ENCODE peak calls at places on chromosome 17, in ten cellular contexts. T is lower leg skin, H is fibroblast of mammary gland, V is tibial artery, L is AG09309, P is brain microvascular endothelial cell, A is nephron progenitor cell, X is stomach, I is Panc1, B is astrocyte of the cerebellum. N is an unnamed sample.

GRCh38 chr17:43531082-43531378 is 15.1 kb downstream of the ETV4 start:
- DNase-seq in B (no peak), P (no peak), L (no peak), A (no peak), H (no peak), X (no peak), I (no peak), V (no peak), T (no peak), N (no peak)

GRCh38 chr17:21211825-21212479 is 2.0 kb downstream of the TMEM11 start:
- DNase-seq in X (no peak), P (no peak), T (no peak), H (no peak), I (no peak), L (no peak), V (no peak), A (no peak), B (no peak), N (no peak)

GRCh38 chr17:44569459-44569858 is 12.2 kb downstream of the FZD2 start:
- DNase-seq in H (no peak), A (no peak), P (no peak), X (no peak), I (no peak), T (no peak), V (no peak), B (no peak), L (no peak), N (no peak)

GRCh38 chr17:45170280-45170975 is 8.8 kb downstream of the HEXIM2 start:
- DNase-seq in A (no peak), H (no peak), I (no peak), L (no peak), P (no peak), V (no peak), B (no peak), T (no peak), X (no peak), N (no peak)

GRCh38 chr17:7166873-7167272 is 12.3 kb downstream of the ASGR1 start:
- DNase-seq in A (no peak), X (no peak), L (no peak), T (no peak), H (no peak), P (no peak), V (no peak), I (no peak), B (no peak), N (no peak)

GRCh38 chr17:46940692-46941404 is 17.9 kb downstream of the GOSR2 start:
- DNase-seq in B (peak), H (peak), V (peak), P (peak), A (peak), T (peak), I (peak), X (peak), L (no peak), N (peak)

GRCh38 chr17:56593073-56593740 is at the start of gene NOG:
- DNase-seq in A (peak), V (peak), B (no peak), I (no peak), T (no peak), L (no peak), X (no peak), H (peak), P (no peak), N (peak)

GRCh38 chr17:61684818-61685217 is 93.8 kb upstream of the NACA2 start:
- DNase-seq in A (no peak), L (no peak), V (no peak), X (no peak), I (no peak), B (no peak), P (no peak), H (no peak), T (no peak), N (no peak)

GRCh38 chr17:12242390-12242954 is 221.8 kb downstream of the MAP2K4 start:
- DNase-seq in T (no peak), B (no peak), A (no peak), X (no peak), I (no peak), L (no peak), H (no peak), P (no peak), V (no peak), N (no peak)

GRCh38 chr17:62965149-62965648 is 836 bp upstream of the TANC2 start:
- DNase-seq in A (no peak), H (peak), L (no peak), T (no peak), V (no peak), X (no peak), I (no peak), B (no peak), P (no peak), N (no peak)

GRCh38 chr17:19344311-19345066 is 18.0 kb downstream of the B9D1 start:
- DNase-seq in A (no peak), X (no peak), P (no peak), I (no peak), B (no peak), T (no peak), V (peak), L (no peak), H (no peak), N (no peak)

GRCh38 chr17:57422574-57423164 is 166.3 kb downstream of the MSI2 start:
- DNase-seq in T (no peak), H (peak), I (peak), P (peak), B (no peak), X (no peak), L (peak), A (no peak), V (no peak), N (peak)

GRCh38 chr17:10099051-10099571 is 99.3 kb downstream of the GAS7 start:
- DNase-seq in H (peak), V (peak), B (no peak), T (no peak), L (peak), X (no peak), I (no peak), P (no peak), A (no peak), N (peak)

GRCh38 chr17:4953461-4953961 is 2.6 kb downstream of the ENO3 start:
- DNase-seq in B (peak), L (peak), P (peak), V (no peak), X (no peak), I (no peak), T (no peak), A (no peak), H (no peak), N (peak)

GRCh38 chr17:57622327-57622885 is 122.7 kb downstream of the CCDC182 start:
- DNase-seq in B (no peak), T (no peak), H (no peak), I (no peak), L (no peak), P (no peak), A (no peak), X (no peak), V (no peak), N (no peak)

GRCh38 chr17:57823469-57824401 is 26.1 kb downstream of the MRPS23 start:
- DNase-seq in A (peak), H (peak), P (no peak), X (no peak), B (no peak), L (no peak), T (no peak), V (no peak), I (no peak), N (no peak)

GRCh38 chr17:67260051-67260987 is 15.3 kb upstream of the HELZ start:
- DNase-seq in P (peak), X (no peak), A (no peak), L (peak), T (peak), I (no peak), V (peak), B (peak), H (peak), N (peak)

GRCh38 chr17:62653002-62653830 is 25.7 kb downstream of the MRC2 start:
- DNase-seq in I (no peak), X (peak), B (no peak), A (peak), H (peak), V (peak), P (no peak), T (no peak), L (no peak), N (peak)

GRCh38 chr17:82984751-82985435 is 94.5 kb upstream of the METRNL start:
- DNase-seq in T (no peak), X (no peak), P (no peak), H (no peak), I (no peak), B (no peak), A (no peak), L (no peak), V (no peak), N (no peak)

GRCh38 chr17:57481901-57482300 is 225.6 kb downstream of the MSI2 start:
- DNase-seq in I (no peak), B (peak), L (peak), X (no peak), P (peak), T (no peak), H (peak), A (no peak), V (no peak), N (peak)

GRCh38 chr17:6077746-6078145 is 7.6 kb downstream of the WSCD1 start:
- DNase-seq in I (no peak), X (no peak), L (no peak), T (no peak), B (no peak), V (no peak), H (no peak), P (no peak), A (no peak), N (no peak)

GRCh38 chr17:12985431-12986285 is 32.2 kb downstream of the ELAC2 start:
- DNase-seq in T (no peak), A (no peak), H (peak), B (peak), P (peak), X (no peak), I (no peak), L (no peak), V (no peak), N (no peak)

GRCh38 chr17:77528516-77529327 is 388.0 kb downstream of the SEC14L1 start:
- DNase-seq in L (no peak), A (peak), V (no peak), B (no peak), X (no peak), P (no peak), I (no peak), T (no peak), H (no peak), N (no peak)

GRCh38 chr17:45702666-45703266 is 81.4 kb upstream of the CRHR1 start:
- DNase-seq in P (no peak), H (peak), X (no peak), V (no peak), L (no peak), B (peak), I (no peak), T (no peak), A (peak), N (peak)

GRCh38 chr17:16495561-16495960 is 3.6 kb upstream of the LRRC75A start:
- DNase-seq in X (no peak), I (no peak), H (no peak), V (no peak), T (no peak), P (no peak), A (no peak), B (no peak), L (no peak), N (no peak)

GRCh38 chr17:16493470-16494048 is 1.6 kb upstream of the LRRC75A start:
- DNase-seq in P (no peak), B (no peak), I (no peak), V (no peak), L (no peak), A (no peak), T (no peak), H (no peak), X (no peak), N (no peak)

GRCh38 chr17:16491131-16491702 is 776 bp downstream of the LRRC75A start:
- DNase-seq in P (no peak), X (peak), I (no peak), H (no peak), L (no peak), T (no peak), A (peak), B (no peak), V (no peak), N (no peak)

GRCh38 chr17:16491703-16492612 is at the start of gene LRRC75A:
- DNase-seq in I (no peak), P (no peak), L (no peak), T (no peak), A (peak), H (no peak), X (peak), B (no peak), V (no peak), N (no peak)

DNA sequence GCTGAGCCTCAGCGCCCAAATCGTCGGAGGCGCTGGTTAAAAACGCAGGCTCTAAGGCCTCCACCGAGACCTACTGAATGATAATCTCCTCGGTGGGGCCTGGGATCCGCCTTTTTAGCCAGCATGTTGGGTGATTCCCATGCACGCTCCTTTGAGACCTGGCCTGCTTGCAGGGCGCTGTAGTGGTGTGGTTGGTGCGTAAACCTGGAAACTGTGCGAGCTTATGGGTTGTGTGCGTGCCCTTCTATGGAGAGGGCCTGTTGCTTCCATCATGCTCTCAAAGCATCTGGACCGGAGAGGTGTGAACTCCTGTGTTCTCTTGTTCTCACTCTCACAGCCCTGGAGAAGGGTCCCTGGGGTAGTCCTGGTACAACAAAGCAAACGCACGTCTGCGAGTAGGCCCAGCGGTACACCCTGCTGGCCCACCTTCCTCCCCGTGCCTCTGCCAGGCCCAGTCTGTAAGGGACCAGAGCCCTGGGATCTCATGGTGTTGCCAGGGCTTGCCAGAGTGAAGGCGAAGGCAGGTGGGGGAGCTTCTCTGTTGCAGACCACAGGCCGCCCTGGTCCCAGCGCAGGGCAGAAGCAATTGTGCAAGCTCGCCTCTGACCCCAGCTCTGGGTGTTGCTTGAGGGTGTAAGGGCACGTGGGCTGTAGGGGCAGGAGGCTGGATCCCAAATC is 759 bp upstream of the LRRC75A start:
- DNase-seq in B (no peak), I (no peak), A (no peak), X (no peak), H (no peak), L (no peak), T (no peak), V (no peak), P (no peak), N (no peak)
- TF ChIP-seq CTCF in B (no peak), I (no peak), A (no peak), X (no peak), H (no peak), L (no peak), T (no peak), V (no peak), P (no peak), N (no peak)

DNA sequence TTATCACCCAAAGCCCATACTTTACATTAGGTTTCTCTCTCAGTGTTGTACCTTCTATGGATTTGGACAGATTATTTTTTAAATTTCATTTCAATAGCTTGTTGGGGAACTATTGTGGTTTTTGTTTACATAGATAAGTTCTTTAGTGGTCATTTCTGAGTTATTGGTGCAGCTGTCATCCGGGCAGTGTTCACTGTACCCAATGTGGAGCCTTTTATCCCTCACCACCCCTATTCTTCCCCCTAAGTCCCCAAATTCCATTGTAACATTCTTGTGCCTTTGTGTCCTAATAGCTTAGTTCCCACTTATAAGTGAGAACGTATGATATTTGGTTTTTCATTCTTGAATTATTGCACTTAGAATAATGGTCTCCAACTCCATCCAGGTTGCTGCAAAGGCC is 57.5 kb downstream of the SLFN11 start:
- DNase-seq in X (no peak), H (no peak), T (no peak), L (no peak), I (no peak), P (no peak), V (no peak), A (no peak), B (no peak), N (no peak)
- TF ChIP-seq CTCF in X (no peak), H (no peak), T (no peak), L (no peak), I (no peak), P (no peak), V (no peak), A (no peak), B (no peak), N (no peak)

GRCh38 chr17:1942666-1943431 is 82.3 kb downstream of the RTN4RL1 start:
- DNase-seq in A (no peak), P (no peak), V (no peak), X (no peak), H (no peak), I (no peak), L (no peak), T (no peak), B (no peak), N (no peak)

GRCh38 chr17:1941241-1942065 is 83.7 kb downstream of the RTN4RL1 start:
- DNase-seq in T (no peak), B (no peak), P (no peak), I (no peak), X (no peak), V (no peak), L (no peak), H (no peak), A (no peak), N (no peak)

GRCh38 chr17:1940810-1941185 is 84.3 kb downstream of the RTN4RL1 start:
- DNase-seq in V (no peak), B (no peak), H (no peak), A (no peak), X (no peak), T (no peak), P (no peak), L (no peak), I (no peak), N (no peak)

GRCh38 chr17:1943432-1943802 is 81.7 kb downstream of the RTN4RL1 start:
- DNase-seq in B (no peak), X (no peak), V (no peak), H (no peak), T (no peak), I (no peak), P (no peak), A (no peak), L (no peak), N (no peak)

GRCh38 chr17:1942066-1942365 is 83.1 kb downstream of the RTN4RL1 start:
- DNase-seq in V (no peak), L (no peak), H (no peak), A (no peak), X (no peak), T (no peak), P (no peak), I (no peak), B (no peak), N (no peak)
- TF ChIP-seq CTCF in V (no peak), L (no peak), H (no peak), A (no peak), X (no peak), T (no peak), P (no peak), I (no peak), B (no peak), N (no peak)

GRCh38 chr17:79610151-79610645 is 653 bp downstream of the RBFOX3 start:
- DNase-seq in I (no peak), X (no peak), P (no peak), V (no peak), H (no peak), B (no peak), L (no peak), A (peak), T (no peak), N (no peak)

GRCh38 chr17:79613195-79613517 is 2.3 kb upstream of the RBFOX3 start:
- DNase-seq in H (no peak), I (no peak), V (no peak), X (no peak), B (no peak), A (no peak), L (no peak), P (no peak), T (no peak), N (no peak)

GRCh38 chr17:79615446-79615845 is 4.6 kb upstream of the RBFOX3 start:
- DNase-seq in V (no peak), H (no peak), L (no peak), X (no peak), P (no peak), I (no peak), B (no peak), A (no peak), T (no peak), N (no peak)

GRCh38 chr17:79614248-79614647 is 3.4 kb upstream of the RBFOX3 start:
- DNase-seq in X (no peak), B (no peak), P (no peak), T (no peak), L (no peak), V (no peak), H (no peak), A (no peak), I (no peak), N (no peak)

GRCh38 chr17:79612468-79613194 is 1.8 kb upstream of the RBFOX3 start:
- DNase-seq in H (peak), B (no peak), P (no peak), V (no peak), X (peak), A (peak), T (no peak), L (no peak), I (no peak), N (no peak)
- TF ChIP-seq CTCF in H (peak), B (peak), P (peak), V (peak), X (no peak), A (peak), T (no peak), L (peak), I (peak), N (peak)

DNA sequence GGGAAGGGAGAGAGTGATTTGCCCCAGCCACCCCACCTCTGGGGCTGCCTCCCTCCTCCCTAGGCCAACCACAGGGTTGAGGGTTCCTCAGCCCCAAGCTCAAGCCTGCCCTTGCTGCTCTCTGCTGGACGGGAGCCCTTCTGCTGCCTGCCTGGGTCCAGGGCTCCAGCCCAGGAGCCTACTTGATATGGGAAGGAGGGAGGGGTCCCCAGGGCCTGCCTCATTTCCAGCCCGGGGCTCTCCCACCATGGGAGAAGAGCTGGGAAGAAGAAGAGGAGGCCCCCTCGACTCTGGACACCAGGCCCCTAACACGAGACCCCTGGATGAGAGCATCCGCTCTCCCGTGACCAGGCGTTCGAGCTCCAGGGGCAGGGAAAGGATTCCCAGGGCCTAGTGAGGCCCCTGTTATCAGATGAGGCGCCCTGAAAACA is 726 bp downstream of the SLC16A5 start:
- DNase-seq in A (no peak), I (no peak), L (no peak), T (no peak), X (no peak), H (no peak), V (no peak), B (no peak), P (no peak), N (no peak)
- TF ChIP-seq CTCF in A (no peak), I (no peak), L (no peak), T (no peak), X (no peak), H (no peak), V (no peak), B (no peak), P (no peak), N (no peak)

DNA sequence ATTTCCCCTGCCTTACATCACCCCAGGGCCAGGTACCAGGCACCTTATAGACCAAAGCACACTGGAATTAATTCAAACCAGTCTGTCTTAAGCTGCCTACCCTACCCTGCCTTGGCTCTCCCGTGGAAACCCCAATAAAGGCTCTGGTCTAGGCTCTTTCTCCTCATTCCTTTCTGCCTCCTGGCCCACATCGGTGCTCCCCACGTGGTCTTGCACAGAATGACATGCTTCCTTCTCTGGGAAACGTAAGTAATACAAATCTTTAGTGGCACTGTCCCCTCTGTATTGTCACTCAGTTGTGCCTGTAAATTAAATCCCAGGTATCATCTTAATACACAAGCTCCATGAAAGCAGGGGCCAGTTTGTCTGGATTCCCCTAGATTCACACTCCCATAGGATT is 16.6 kb downstream of the KRT25 start:
- DNase-seq in B (no peak), P (no peak), V (no peak), T (no peak), H (no peak), X (no peak), I (no peak), L (no peak), A (no peak), N (no peak)
- TF ChIP-seq CTCF in B (no peak), P (peak), V (no peak), T (no peak), H (no peak), X (no peak), I (no peak), L (no peak), A (no peak), N (peak)

N was measured in HFFc6.